ENCODE peak calls at places on chromosomes 3 and 15, in five cellular contexts. T is anterior cingulate cortex, D is mucosa of gallbladder, P is H54, V is type B pancreatic cell. I is an unnamed sample.

GRCh38 chr3:195102609-195103467 is 168.1 kb downstream of the XXYLT1 start:
- DNase-seq in V (no peak), D (peak), P (peak), T (no peak), I (no peak)

GRCh38 chr3:128307781-128308469 is 154.6 kb downstream of the EEFSEC start:
- DNase-seq in P (no peak), D (peak), V (no peak), T (no peak), I (no peak)

GRCh38 chr3:177522051-177522450 is 324.8 kb upstream of the TBL1XR1 start:
- DNase-seq in V (no peak), P (no peak), T (no peak), D (no peak), I (no peak)

GRCh38 chr3:16140116-16140893 is 34.2 kb upstream of the GALNT15 start:
- DNase-seq in T (no peak), V (no peak), P (peak), D (no peak), I (no peak)

GRCh38 chr3:38662544-38662943 is 13.1 kb upstream of the SCN5A start:
- DNase-seq in T (no peak), P (no peak), D (no peak), V (no peak), I (peak)

GRCh38 chr3:188178293-188178950 is 24.5 kb downstream of the LPP start:
- DNase-seq in T (no peak), V (no peak), P (no peak), D (no peak), I (no peak)

GRCh38 chr3:5341610-5342009 is 154.1 kb downstream of the EDEM1 start:
- DNase-seq in D (no peak), T (no peak), P (no peak), V (no peak), I (no peak)

GRCh38 chr15:90530250-90531051 is 728 bp downstream of the CRTC3 start:
- DNase-seq in T (no peak), P (peak), D (peak), V (peak), I (peak)

GRCh38 chr3:171788546-171789351 is 21.5 kb downstream of the PLD1 start:
- DNase-seq in V (no peak), P (no peak), D (no peak), T (no peak), I (no peak)

GRCh38 chr3:114447545-114447944 is 153.7 kb downstream of the TIGIT start:
- DNase-seq in P (no peak), T (no peak), D (no peak), V (no peak), I (no peak)

GRCh38 chr15:65914371-65914770 is 45.1 kb downstream of the RAB11A start:
- DNase-seq in T (no peak), V (no peak), P (no peak), D (no peak), I (no peak)

GRCh38 chr3:131083190-131083863 is 56.6 kb downstream of the NEK11 start:
- DNase-seq in T (peak), V (no peak), D (peak), P (no peak), I (peak)

GRCh38 chr15:100095896-100096600 is 245.7 kb downstream of the ADAMTS17 start:
- DNase-seq in D (no peak), V (peak), P (no peak), T (no peak), I (no peak)

GRCh38 chr15:70512772-70513362 is 250.5 kb downstream of the UACA start:
- DNase-seq in D (no peak), T (no peak), P (peak), V (no peak), I (peak)

GRCh38 chr3:192063570-192063969 is 602.6 kb downstream of the PYDC2 start:
- DNase-seq in V (no peak), D (no peak), T (no peak), P (no peak), I (peak)

GRCh38 chr15:47961401-47962090 is 159.2 kb upstream of the SLC24A5 start:
- DNase-seq in P (no peak), D (no peak), V (no peak), T (no peak), I (no peak)

GRCh38 chr3:179671309-179671708 is 18.5 kb downstream of the USP13 start:
- DNase-seq in T (no peak), V (no peak), P (no peak), D (no peak), I (no peak)

GRCh38 chr15:57527382-57528091 is 64.2 kb upstream of the MYZAP start:
- DNase-seq in P (peak), V (no peak), T (no peak), D (peak), I (peak)

GRCh38 chr3:190281308-190282051 is 40.8 kb downstream of the CLDN1 start:
- DNase-seq in V (no peak), D (peak), T (no peak), P (no peak), I (no peak)

GRCh38 chr3:45145681-45146614 is at the start of gene CDCP1:
- DNase-seq in T (no peak), V (no peak), D (peak), P (no peak), I (peak)

GRCh38 chr3:50516048-50516871 is 12.8 kb upstream of the CACNA2D2 start:
- DNase-seq in P (no peak), T (no peak), D (no peak), V (peak), I (peak)

GRCh38 chr3:195104340-195104739 is 166.6 kb downstream of the XXYLT1 start:
- DNase-seq in P (no peak), T (no peak), V (no peak), D (no peak), I (no peak)

GRCh38 chr3:186544281-186544680 is at the start of gene CRYGS:
- DNase-seq in T (no peak), D (no peak), P (no peak), V (no peak), I (no peak)

GRCh38 chr3:184361532-184361931 is at the start of the genes CLCN2 and POLR2H:
- DNase-seq in T (peak), P (peak), D (no peak), V (peak), I (peak)

GRCh38 chr3:53531749-53532148 is 37.3 kb downstream of the CACNA1D start:
- DNase-seq in P (no peak), V (no peak), D (no peak), T (no peak), I (peak)

GRCh38 chr3:194256040-194256945 is 94.8 kb downstream of the CPN2 start:
- DNase-seq in P (no peak), D (no peak), V (no peak), T (no peak), I (no peak)